ENCODE peak calls at places on chromosomes 12 and 14, in five cellular contexts. T is GM19239; I is activated gamma-delta T cell treated with anti-CD3 and anti-CD28 coated beads, Interleukin-2, amount 50 U/mL, for 16 hours; W is GM10248; X is upper lobe of right lung. R is an unnamed sample.

GRCh38 chr14:20768593-20768892 is 339 bp downstream of the EDDM3B start:
- DNase-seq in X (no peak), I (no peak), T (no peak), W (no peak), R (no peak)

GRCh38 chr12:123011701-123012100 is 31.2 kb downstream of the ARL6IP4 start:
- DNase-seq in W (no peak), X (no peak), I (no peak), T (no peak), R (no peak)

GRCh38 chr12:107472308-107472707 is 213.3 kb upstream of the PWP1 start:
- DNase-seq in I (no peak), W (no peak), X (no peak), T (no peak), R (no peak)

GRCh38 chr12:103680591-103681065 is 93.6 kb downstream of the STAB2 start:
- DNase-seq in W (no peak), T (no peak), I (no peak), X (no peak), R (no peak)

GRCh38 chr14:90658541-90658967 is 157.7 kb downstream of the TTC7B start:
- DNase-seq in I (no peak), X (no peak), T (no peak), W (peak), R (no peak)

GRCh38 chr14:58535084-58535483 is 102.7 kb upstream of the DACT1 start:
- DNase-seq in T (no peak), W (no peak), I (no peak), X (no peak), R (no peak)

GRCh38 chr14:94571950-94572349 is 9.3 kb upstream of the SERPINA5 start:
- DNase-seq in W (no peak), T (no peak), X (no peak), I (no peak), R (no peak)

GRCh38 chr12:90729741-90730140 is 225.2 kb downstream of the CCER1 start:
- DNase-seq in T (no peak), I (no peak), X (no peak), W (no peak), R (no peak)

GRCh38 chr12:116636636-116637519 is 77.7 kb downstream of the MAP1LC3B2 start:
- DNase-seq in X (no peak), W (no peak), I (no peak), T (no peak), R (no peak)

GRCh38 chr14:47227051-47227600 is 448.3 kb downstream of the MDGA2 start:
- DNase-seq in W (no peak), X (no peak), T (no peak), I (no peak), R (no peak)

GRCh38 chr12:27290501-27291168 is 42.0 kb upstream of the BMAL2 start:
- DNase-seq in T (no peak), X (no peak), W (no peak), I (no peak), R (peak)

GRCh38 chr14:95533822-95534221 is 1.0 kb upstream of the GLRX5 start:
- DNase-seq in I (no peak), X (no peak), W (no peak), T (no peak), R (peak)

GRCh38 chr12:77746108-77746507 is 84.6 kb upstream of the NAV3 start:
- DNase-seq in T (peak), W (peak), I (no peak), X (no peak), R (peak)

GRCh38 chr14:46054526-46054925 is 597.1 kb downstream of the RPL10L start:
- DNase-seq in X (no peak), W (no peak), I (no peak), T (no peak), R (no peak)

GRCh38 chr14:70955543-70956480 is 48.6 kb downstream of the PCNX1 start:
- DNase-seq in I (peak), T (no peak), W (peak), X (no peak), R (no peak)

GRCh38 chr12:122306407-122306806 is 40.1 kb upstream of the VPS33A start:
- DNase-seq in X (no peak), W (no peak), I (no peak), T (no peak), R (no peak)

GRCh38 chr14:75742867-75743266 is 81.8 kb downstream of the TTLL5 start:
- DNase-seq in T (no peak), W (no peak), X (no peak), I (no peak), R (no peak)

GRCh38 chr14:94163806-94164205 is 10.3 kb upstream of the PPP4R4 start:
- DNase-seq in T (no peak), I (no peak), X (no peak), W (no peak), R (no peak)

GRCh38 chr12:11941601-11942360 is 129.0 kb upstream of the BCL2L14 start:
- DNase-seq in T (no peak), I (no peak), W (no peak), X (no peak), R (no peak)

GRCh38 chr12:12983420-12984035 is 16.5 kb downstream of the HEBP1 start:
- DNase-seq in I (no peak), W (no peak), X (no peak), T (no peak), R (no peak)

GRCh38 chr14:47442206-47442605 is 233.2 kb downstream of the MDGA2 start:
- DNase-seq in I (no peak), X (no peak), W (no peak), T (no peak), R (no peak)

GRCh38 chr12:48203192-48203591 is at the start of gene OR10AD1:
- DNase-seq in I (no peak), T (no peak), X (no peak), W (no peak), R (no peak)

GRCh38 chr12:114661245-114661644 is 22.7 kb downstream of the TBX3 start:
- DNase-seq in X (no peak), T (no peak), W (no peak), I (no peak), R (no peak)

GRCh38 chr14:69818760-69819191 is 21.7 kb upstream of the SLC10A1 start:
- DNase-seq in X (peak), T (peak), W (peak), I (peak), R (peak)